ENCODE peak calls at places on chromosomes 12 and 14, in four cellular contexts. J is H1, B is K562, G is GM12878. I is an unnamed sample.

GRCh38 chr12:121582583-121583333 is 1.9 kb upstream of the KDM2B start:
- DNase-seq in J (peak; percentile 71), G (no peak), B (peak; percentile 28), I (peak; percentile 86)

GRCh38 chr12:75877588-75878381 is 153.8 kb downstream of the PHLDA1 start:
- DNase-seq in J (no peak), G (no peak), B (no peak), I (no peak)

GRCh38 chr12:52044284-52044983 is 6.8 kb upstream of the NR4A1 start:
- DNase-seq in J (no peak), B (no peak), G (no peak), I (no peak)

GRCh38 chr12:790253-790563 is 37.8 kb downstream of the WNK1 start:
- DNase-seq in G (no peak), J (no peak), B (no peak), I (no peak)

GRCh38 chr12:120996133-120996746 is 17.9 kb downstream of the HNF1A start:
- DNase-seq in G (no peak), B (no peak), J (no peak), I (no peak)

GRCh38 chr12:41436076-41436475 is 248.0 kb downstream of the PDZRN4 start:
- DNase-seq in J (no peak), G (no peak), B (no peak), I (no peak)

GRCh38 chr12:130162267-130162666 is at the start of gene FZD10:
- DNase-seq in G (no peak), J (peak; percentile 88), B (no peak), I (no peak)

GRCh38 chr12:21118760-21119159 is 12.2 kb upstream of the SLCO1B1 start:
- DNase-seq in G (no peak), B (no peak), J (no peak), I (no peak)

GRCh38 chr12:62632521-62632920 is 165.9 kb downstream of the MON2 start:
- DNase-seq in J (peak; percentile 70), G (no peak), B (no peak), I (peak; percentile 5)

GRCh38 chr14:104724981-104725771 is 1.1 kb downstream of the ADSS1 start:
- DNase-seq in G (no peak), J (peak; percentile 70), B (no peak), I (peak; percentile 43)

GRCh38 chr12:8156845-8157244 is at the start of gene ZNF705A:
- DNase-seq in B (no peak), G (no peak), J (no peak), I (peak; percentile 29)

GRCh38 chr14:99930420-99931274 is 134.6 kb upstream of the EVL start:
- DNase-seq in B (no peak), G (peak; percentile 82), J (no peak), I (no peak)
- TF ChIP-seq ATF3 in B (no peak), G (no peak), J (no peak), I (no peak)

GRCh38 chr14:67188326-67188725 is 914 bp upstream of the GARIN2 start:
- DNase-seq in J (no peak), B (no peak), G (no peak), I (no peak)

GRCh38 chr14:67186789-67187188 is 2.5 kb upstream of the GARIN2 start:
- DNase-seq in B (no peak), G (no peak), J (no peak), I (no peak)

GRCh38 chr14:67187826-67188225 is 1.4 kb upstream of the GARIN2 start:
- DNase-seq in J (no peak), B (no peak), G (no peak), I (no peak)

GRCh38 chr14:67186369-67186768 is 2.9 kb upstream of the GARIN2 start:
- DNase-seq in J (no peak), G (no peak), B (no peak), I (no peak)

DNA sequence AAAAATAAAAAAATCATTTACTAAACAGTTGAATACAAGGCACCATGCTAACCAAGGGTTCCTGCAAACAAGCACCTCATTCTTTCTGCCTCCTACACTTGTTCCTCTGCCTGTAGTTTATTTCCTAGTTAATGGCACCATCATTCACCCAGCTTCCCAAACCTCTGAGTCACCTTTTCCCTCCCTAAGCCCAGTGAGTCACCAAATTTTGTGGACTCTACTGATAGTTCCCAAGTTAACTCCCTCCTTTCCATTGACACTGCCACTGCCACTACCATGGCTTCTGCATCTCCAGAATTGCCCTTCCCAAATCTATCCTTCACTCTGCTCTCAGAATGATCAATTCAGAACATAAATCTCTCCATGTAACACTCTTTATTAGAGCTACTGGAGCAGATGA is 2.0 kb upstream of the GARIN2 start:
- DNase-seq in G (no peak), B (no peak), J (no peak), I (peak; percentile 38)
- TF ChIP-seq ATF2 in G (no peak), B (no peak), J (no peak), I (no peak)

DNA sequence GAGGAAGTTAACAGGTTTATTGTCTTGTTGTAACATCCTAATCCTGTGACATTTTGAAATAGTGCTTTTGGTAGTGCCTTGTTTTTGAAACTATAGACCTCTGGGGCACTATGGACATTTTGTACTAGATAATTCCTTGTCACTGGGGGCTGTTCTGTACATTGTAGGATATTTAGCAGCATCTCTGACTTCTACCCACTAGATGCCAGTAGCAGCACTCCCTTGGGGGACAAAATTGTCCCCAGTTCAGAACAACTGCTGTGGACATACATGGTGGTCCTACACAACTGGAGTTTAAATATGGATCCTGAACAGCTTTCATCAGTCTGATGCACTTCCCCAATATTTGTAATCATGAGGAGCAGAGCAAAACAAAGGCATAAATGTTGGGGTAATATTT is 264.7 kb downstream of the RAD51B start:
- DNase-seq in B (no peak), G (no peak), J (no peak), I (no peak)
- TF ChIP-seq ZNF274 in B (no peak), G (no peak), J (no peak), I (no peak)

GRCh38 chr12:89768586-89769482 is 60.2 kb upstream of the ATP2B1 start:
- DNase-seq in G (no peak), J (no peak), B (no peak), I (peak; percentile 7)
- TF ChIP-seq ATF3 in G (no peak), J (no peak), B (peak; percentile 63), I (no peak)

GRCh38 chr12:9782547-9783382 is 22.1 kb upstream of the CD69 start:
- DNase-seq in B (no peak), J (no peak), G (no peak), I (no peak)

GRCh38 chr12:9784326-9784725 is 23.6 kb upstream of the CD69 start:
- DNase-seq in G (no peak), B (no peak), J (no peak), I (no peak)

GRCh38 chr12:9787340-9787737 is 26.6 kb upstream of the CD69 start:
- DNase-seq in J (no peak), G (no peak), B (no peak), I (no peak)

GRCh38 chr12:9784816-9785215 is 24.1 kb upstream of the CD69 start:
- DNase-seq in J (no peak), B (no peak), G (no peak), I (no peak)

DNA sequence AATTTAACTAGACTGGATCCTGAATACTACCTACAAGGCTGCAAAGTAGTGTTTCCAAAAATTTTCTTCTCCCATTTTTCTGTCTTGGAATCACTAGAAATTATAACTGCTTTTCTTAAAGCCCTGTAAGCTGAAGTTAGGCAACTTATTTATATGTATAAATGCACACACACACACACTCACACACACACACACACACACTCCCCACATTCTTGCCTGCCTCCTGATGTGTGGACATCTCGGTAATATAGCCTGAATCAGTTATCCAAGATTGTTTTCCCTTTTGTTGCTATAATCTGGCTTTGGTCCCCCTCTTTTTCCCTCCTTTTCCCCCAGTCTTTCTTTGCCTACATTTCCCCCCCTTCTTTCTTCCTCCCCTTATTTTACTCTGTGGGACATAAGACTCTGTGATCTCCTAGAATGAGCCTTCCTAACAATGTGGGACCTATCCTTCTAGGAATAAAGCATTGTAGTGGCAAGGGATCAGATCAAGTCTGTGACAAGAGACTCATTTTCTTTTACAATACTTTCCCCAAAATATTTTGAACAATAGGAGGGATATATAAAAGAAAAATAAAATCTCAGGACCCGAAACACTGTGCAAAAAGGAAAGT is 26.1 kb upstream of the CD69 start:
- DNase-seq in G (no peak), B (no peak), J (no peak), I (no peak)
- TF ChIP-seq ATF2 in G (no peak), B (no peak), J (no peak), I (no peak)

GRCh38 chr14:80606347-80606772 is 335.2 kb downstream of the CEP128 start:
- DNase-seq in J (no peak), G (no peak), B (no peak), I (no peak)
- TF ChIP-seq ZNF274 in J (no peak), G (no peak), B (no peak), I (no peak)

GRCh38 chr12:32397703-32398102 is 1.7 kb upstream of the FGD4 start:
- DNase-seq in G (no peak), B (no peak), J (peak; percentile 43), I (no peak)

GRCh38 chr12:32400114-32400672 is 835 bp downstream of the FGD4 start:
- DNase-seq in J (peak; percentile 81), G (no peak), B (no peak), I (no peak)

GRCh38 chr12:32400866-32401265 is 1.5 kb downstream of the FGD4 start:
- DNase-seq in B (no peak), J (no peak), G (no peak), I (no peak)

GRCh38 chr12:32399045-32399372 is 349 bp upstream of the FGD4 start:
- DNase-seq in B (no peak), J (no peak), G (no peak), I (no peak)

DNA sequence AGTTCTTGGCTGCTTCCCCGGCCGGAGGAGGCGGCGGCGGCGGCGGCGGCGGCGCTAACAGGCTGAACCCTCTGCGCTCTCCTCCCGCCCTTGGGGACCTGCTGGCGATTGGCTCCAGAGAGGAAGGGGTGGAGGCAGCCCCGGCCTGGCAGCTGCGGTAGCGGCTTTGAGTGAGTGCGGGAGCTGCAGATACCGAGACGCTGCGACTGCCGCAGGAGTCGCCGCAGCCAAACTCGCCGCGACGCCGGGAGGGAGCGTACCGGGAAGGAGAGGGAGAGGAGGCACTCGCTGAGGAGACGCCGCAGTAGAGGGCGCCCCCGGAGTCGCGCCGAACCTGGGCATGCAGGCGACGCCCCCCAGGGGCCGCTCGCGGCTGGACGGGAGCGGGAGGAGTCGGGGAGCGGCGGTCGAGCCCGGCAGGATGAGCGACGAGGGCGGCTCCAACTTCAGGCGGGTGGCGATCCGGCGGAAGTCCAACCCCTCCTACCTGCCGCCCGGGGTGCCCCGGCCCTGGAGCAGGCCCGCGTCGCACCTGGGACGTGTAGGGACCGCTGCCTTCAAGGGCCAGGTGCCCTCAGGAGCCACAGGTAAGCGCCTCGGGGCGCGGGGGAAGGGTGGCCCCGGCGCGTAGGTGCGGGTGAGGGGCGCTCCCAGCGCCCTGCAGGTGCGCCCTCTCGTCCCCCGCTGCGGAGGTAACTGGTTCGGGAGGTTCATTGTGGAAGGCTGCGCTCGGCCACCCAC is at the start of gene FGD4:
- DNase-seq in J (peak; percentile 90), B (peak; percentile 68), G (no peak), I (peak; percentile 69)
- TF ChIP-seq ATF3 in J (no peak), B (no peak), G (no peak), I (no peak)